ENCODE peak calls at places on chromosomes 12 and 14, in ten cellular contexts. One of them, this sample, is unnamed.

GRCh38 chr12:122825773-122826724 is 9.2 kb upstream of the HIP1R start:
- DNase-seq in GM23338: peak; percentile 61
- DNase-seq in GM12878: no peak
- DNase-seq in stomach: no peak
- DNase-seq in esophagus muscularis mucosa: no peak
- DNase-seq in transverse colon: no peak
- DNase-seq in spleen: peak; percentile 67
- DNase-seq in HCT116: no peak
- DNase-seq in breast epithelium: no peak
- DNase-seq in HepG2: no peak
- DNase-seq in this sample: no peak

GRCh38 chr14:68978550-68978911 is 571 bp downstream of the ACTN1 start:
- DNase-seq in GM23338: peak; percentile 83
- DNase-seq in GM12878: no peak
- DNase-seq in stomach: peak; percentile 76
- DNase-seq in esophagus muscularis mucosa: no peak
- DNase-seq in transverse colon: peak; percentile 66
- DNase-seq in spleen: peak; percentile 90
- DNase-seq in HCT116: no peak
- DNase-seq in breast epithelium: peak; percentile 80
- DNase-seq in HepG2: no peak
- DNase-seq in this sample: peak; percentile 75

GRCh38 chr12:111276189-111276588 is 92.7 kb downstream of the PHETA1 start:
- DNase-seq in GM23338: no peak
- DNase-seq in GM12878: no peak
- DNase-seq in stomach: no peak
- DNase-seq in esophagus muscularis mucosa: no peak
- DNase-seq in transverse colon: no peak
- DNase-seq in spleen: no peak
- DNase-seq in HCT116: no peak
- DNase-seq in breast epithelium: no peak
- DNase-seq in HepG2: no peak
- DNase-seq in this sample: no peak

GRCh38 chr12:125222876-125223275 is 157.6 kb downstream of the AACS start:
- DNase-seq in GM23338: no peak
- DNase-seq in GM12878: no peak
- DNase-seq in stomach: no peak
- DNase-seq in esophagus muscularis mucosa: no peak
- DNase-seq in transverse colon: no peak
- DNase-seq in spleen: no peak
- DNase-seq in HCT116: no peak
- DNase-seq in breast epithelium: no peak
- DNase-seq in HepG2: no peak
- DNase-seq in this sample: no peak

GRCh38 chr14:79411403-79412174 is 799.7 kb downstream of the DIO2 start:
- DNase-seq in GM23338: no peak
- DNase-seq in GM12878: no peak
- DNase-seq in stomach: no peak
- DNase-seq in esophagus muscularis mucosa: no peak
- DNase-seq in transverse colon: no peak
- DNase-seq in spleen: no peak
- DNase-seq in HCT116: no peak
- DNase-seq in breast epithelium: no peak
- DNase-seq in HepG2: no peak
- DNase-seq in this sample: no peak

GRCh38 chr14:35420036-35420811 is 15.7 kb upstream of the NFKBIA start:
- DNase-seq in GM23338: no peak
- DNase-seq in GM12878: no peak
- DNase-seq in stomach: no peak
- DNase-seq in esophagus muscularis mucosa: no peak
- DNase-seq in transverse colon: no peak
- DNase-seq in spleen: no peak
- DNase-seq in HCT116: no peak
- DNase-seq in breast epithelium: no peak
- DNase-seq in HepG2: no peak
- DNase-seq in this sample: no peak

GRCh38 chr14:94936411-94936892 is 166.5 kb upstream of the GSC start:
- DNase-seq in GM23338: peak; percentile 6
- DNase-seq in GM12878: no peak
- DNase-seq in stomach: peak; percentile 79
- DNase-seq in esophagus muscularis mucosa: peak; percentile 94
- DNase-seq in transverse colon: peak; percentile 49
- DNase-seq in spleen: peak; percentile 77
- DNase-seq in HCT116: no peak
- DNase-seq in breast epithelium: peak; percentile 68
- DNase-seq in HepG2: no peak
- DNase-seq in this sample: peak; percentile 67

GRCh38 chr12:53952335-53952694 is 2.4 kb upstream of the HOXC12 start:
- DNase-seq in GM23338: peak; percentile 54
- DNase-seq in GM12878: no peak
- DNase-seq in stomach: no peak
- DNase-seq in esophagus muscularis mucosa: no peak
- DNase-seq in transverse colon: no peak
- DNase-seq in spleen: no peak
- DNase-seq in HCT116: no peak
- DNase-seq in breast epithelium: no peak
- DNase-seq in HepG2: no peak
- DNase-seq in this sample: no peak

GRCh38 chr12:79927772-79928474 is 7.0 kb downstream of the PPP1R12A start:
- DNase-seq in GM23338: no peak
- DNase-seq in GM12878: peak; percentile 70
- DNase-seq in stomach: no peak
- DNase-seq in esophagus muscularis mucosa: no peak
- DNase-seq in transverse colon: no peak
- DNase-seq in spleen: no peak
- DNase-seq in HCT116: no peak
- DNase-seq in breast epithelium: no peak
- DNase-seq in HepG2: no peak
- DNase-seq in this sample: no peak

GRCh38 chr14:76349993-76350392 is 25.9 kb upstream of the ESRRB start:
- DNase-seq in GM23338: no peak
- DNase-seq in GM12878: no peak
- DNase-seq in stomach: no peak
- DNase-seq in esophagus muscularis mucosa: no peak
- DNase-seq in transverse colon: no peak
- DNase-seq in spleen: no peak
- DNase-seq in HCT116: no peak
- DNase-seq in breast epithelium: no peak
- DNase-seq in HepG2: no peak
- DNase-seq in this sample: no peak

GRCh38 chr14:36441283-36441682 is 78.7 kb downstream of the NKX2-1 start:
- DNase-seq in GM23338: peak; percentile 44
- DNase-seq in GM12878: no peak
- DNase-seq in stomach: no peak
- DNase-seq in esophagus muscularis mucosa: no peak
- DNase-seq in transverse colon: no peak
- DNase-seq in spleen: no peak
- DNase-seq in HCT116: no peak
- DNase-seq in breast epithelium: no peak
- DNase-seq in HepG2: no peak
- DNase-seq in this sample: no peak

GRCh38 chr12:15584366-15585041 is 204.7 kb downstream of the EPS8 start:
- DNase-seq in GM23338: peak; percentile 74
- DNase-seq in GM12878: no peak
- DNase-seq in stomach: no peak
- DNase-seq in esophagus muscularis mucosa: no peak
- DNase-seq in transverse colon: no peak
- DNase-seq in spleen: no peak
- DNase-seq in HCT116: peak; percentile 43
- DNase-seq in breast epithelium: no peak
- DNase-seq in HepG2: peak; percentile 37
- DNase-seq in this sample: peak; percentile 17

GRCh38 chr12:13165578-13166120 is 30.9 kb upstream of the EMP1 start:
- DNase-seq in GM23338: no peak
- DNase-seq in GM12878: no peak
- DNase-seq in stomach: peak; percentile 74
- DNase-seq in esophagus muscularis mucosa: no peak
- DNase-seq in transverse colon: peak; percentile 78
- DNase-seq in spleen: peak; percentile 84
- DNase-seq in HCT116: peak; percentile 68
- DNase-seq in breast epithelium: peak; percentile 76
- DNase-seq in HepG2: no peak
- DNase-seq in this sample: peak; percentile 86

GRCh38 chr14:97299661-97300060 is 502.5 kb downstream of the VRK1 start:
- DNase-seq in GM23338: peak; percentile 50
- DNase-seq in GM12878: no peak
- DNase-seq in stomach: no peak
- DNase-seq in esophagus muscularis mucosa: no peak
- DNase-seq in transverse colon: no peak
- DNase-seq in spleen: no peak
- DNase-seq in HCT116: no peak
- DNase-seq in breast epithelium: no peak
- DNase-seq in HepG2: no peak
- DNase-seq in this sample: no peak

GRCh38 chr12:120361506-120362208 is 7.3 kb downstream of the MSI1 start:
- DNase-seq in GM23338: peak; percentile 97
- DNase-seq in GM12878: no peak
- DNase-seq in stomach: peak; percentile 69
- DNase-seq in esophagus muscularis mucosa: no peak
- DNase-seq in transverse colon: peak; percentile 28
- DNase-seq in spleen: no peak
- DNase-seq in HCT116: no peak
- DNase-seq in breast epithelium: no peak
- DNase-seq in HepG2: no peak
- DNase-seq in this sample: peak; percentile 16

GRCh38 chr14:65958664-65959562 is 527.3 kb upstream of the CCDC196 start:
- DNase-seq in GM23338: peak; percentile 80
- DNase-seq in GM12878: no peak
- DNase-seq in stomach: no peak
- DNase-seq in esophagus muscularis mucosa: no peak
- DNase-seq in transverse colon: no peak
- DNase-seq in spleen: no peak
- DNase-seq in HCT116: peak; percentile 15
- DNase-seq in breast epithelium: no peak
- DNase-seq in HepG2: peak; percentile 16
- DNase-seq in this sample: no peak
- TF ChIP-seq CTCF in GM23338: peak; percentile 66
- TF ChIP-seq CTCF in GM12878: peak; percentile 55
- TF ChIP-seq CTCF in stomach: peak; percentile 49
- TF ChIP-seq CTCF in esophagus muscularis mucosa: peak; percentile 45
- TF ChIP-seq CTCF in transverse colon: peak; percentile 51
- TF ChIP-seq CTCF in spleen: peak; percentile 60
- TF ChIP-seq CTCF in HCT116: peak; percentile 23
- TF ChIP-seq CTCF in breast epithelium: no peak
- TF ChIP-seq CTCF in HepG2: peak; percentile 62
- TF ChIP-seq CTCF in this sample: peak; percentile 51

GRCh38 chr12:4272976-4273650 is 449 bp upstream of the CCND2 start:
- DNase-seq in GM23338: peak; percentile 34
- DNase-seq in GM12878: no peak
- DNase-seq in stomach: no peak
- DNase-seq in esophagus muscularis mucosa: no peak
- DNase-seq in transverse colon: no peak
- DNase-seq in spleen: no peak
- DNase-seq in HCT116: no peak
- DNase-seq in breast epithelium: no peak
- DNase-seq in HepG2: no peak
- DNase-seq in this sample: no peak
- H3K4me1 ChIP-seq in GM23338: peaks cover 29% of the 10 kb centered on the region
- H3K4me1 ChIP-seq in GM12878: peaks cover 25% of the 10 kb centered on the region
- H3K4me1 ChIP-seq in stomach: peaks cover 95% of the 10 kb centered on the region
- H3K4me1 ChIP-seq in esophagus muscularis mucosa: peaks cover 69% of the 10 kb centered on the region
- H3K4me1 ChIP-seq in transverse colon: peaks cover 66% of the 10 kb centered on the region
- H3K4me1 ChIP-seq in spleen: peaks cover 17% of the 10 kb centered on the region
- H3K4me1 ChIP-seq in HCT116: peaks cover 17% of the 10 kb centered on the region
- H3K4me1 ChIP-seq in breast epithelium: no peaks in the 10 kb centered on the region
- H3K4me1 ChIP-seq in HepG2: peaks cover 60% of the 10 kb centered on the region
- H3K4me1 ChIP-seq in this sample: no peaks in the 10 kb centered on the region

GRCh38 chr12:51888316-51889215 is 663 bp downstream of the ANKRD33 start:
- DNase-seq in GM23338: no peak
- DNase-seq in GM12878: no peak
- DNase-seq in stomach: no peak
- DNase-seq in esophagus muscularis mucosa: no peak
- DNase-seq in transverse colon: no peak
- DNase-seq in spleen: no peak
- DNase-seq in HCT116: no peak
- DNase-seq in breast epithelium: no peak
- DNase-seq in HepG2: no peak
- DNase-seq in this sample: no peak

GRCh38 chr12:51883998-51884675 is 3.8 kb upstream of the ANKRD33 start:
- DNase-seq in GM23338: no peak
- DNase-seq in GM12878: no peak
- DNase-seq in stomach: no peak
- DNase-seq in esophagus muscularis mucosa: no peak
- DNase-seq in transverse colon: no peak
- DNase-seq in spleen: no peak
- DNase-seq in HCT116: no peak
- DNase-seq in breast epithelium: no peak
- DNase-seq in HepG2: no peak
- DNase-seq in this sample: no peak

GRCh38 chr12:51887476-51888315 is at the start of gene ANKRD33:
- DNase-seq in GM23338: peak; percentile 94
- DNase-seq in GM12878: no peak
- DNase-seq in stomach: peak; percentile 54
- DNase-seq in esophagus muscularis mucosa: no peak
- DNase-seq in transverse colon: peak; percentile 55
- DNase-seq in spleen: peak; percentile 83
- DNase-seq in HCT116: no peak
- DNase-seq in breast epithelium: no peak
- DNase-seq in HepG2: no peak
- DNase-seq in this sample: no peak

GRCh38 chr12:51884676-51885229 is 3.1 kb upstream of the ANKRD33 start:
- DNase-seq in GM23338: no peak
- DNase-seq in GM12878: no peak
- DNase-seq in stomach: no peak
- DNase-seq in esophagus muscularis mucosa: no peak
- DNase-seq in transverse colon: no peak
- DNase-seq in spleen: no peak
- DNase-seq in HCT116: peak; percentile 31
- DNase-seq in breast epithelium: no peak
- DNase-seq in HepG2: peak; percentile 80
- DNase-seq in this sample: no peak

GRCh38 chr12:51886021-51886710 is 1.7 kb upstream of the ANKRD33 start:
- DNase-seq in GM23338: peak; percentile 46
- DNase-seq in GM12878: no peak
- DNase-seq in stomach: no peak
- DNase-seq in esophagus muscularis mucosa: no peak
- DNase-seq in transverse colon: peak; percentile 51
- DNase-seq in spleen: peak; percentile 86
- DNase-seq in HCT116: no peak
- DNase-seq in breast epithelium: no peak
- DNase-seq in HepG2: peak; percentile 56
- DNase-seq in this sample: no peak
- TF ChIP-seq POLR2AphosphoS5 in GM23338: no peak
- TF ChIP-seq POLR2AphosphoS5 in GM12878: no peak
- TF ChIP-seq POLR2AphosphoS5 in stomach: peak; percentile 79
- TF ChIP-seq POLR2AphosphoS5 in esophagus muscularis mucosa: peak; percentile 91
- TF ChIP-seq POLR2AphosphoS5 in transverse colon: peak; percentile 69
- TF ChIP-seq POLR2AphosphoS5 in spleen: no peak
- TF ChIP-seq POLR2AphosphoS5 in HCT116: no peak
- TF ChIP-seq POLR2AphosphoS5 in breast epithelium: peak; percentile 90
- TF ChIP-seq POLR2AphosphoS5 in HepG2: no peak
- TF ChIP-seq POLR2AphosphoS5 in this sample: peak; percentile 79

DNA sequence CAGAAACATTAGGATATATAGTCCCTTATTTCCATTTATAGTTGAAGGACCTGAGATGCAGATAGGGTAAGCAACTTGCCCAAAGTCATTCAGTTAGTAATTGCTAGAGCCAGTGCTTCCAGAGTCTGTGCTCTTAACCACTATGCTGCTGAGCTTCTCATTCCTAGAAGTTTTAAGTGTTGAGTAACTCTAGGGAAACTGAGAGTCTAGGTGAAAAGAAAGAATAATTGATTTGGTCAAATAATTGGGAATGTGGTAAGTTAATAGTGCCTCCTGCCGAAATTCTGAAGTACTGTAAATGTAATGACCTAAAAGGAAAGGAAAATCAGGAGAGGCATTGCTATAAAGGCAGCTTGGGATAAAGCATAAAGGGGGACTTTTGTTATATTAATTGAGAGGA is 14.1 kb downstream of the PYROXD1 start:
- DNase-seq in GM23338: peak; percentile 71
- DNase-seq in GM12878: no peak
- DNase-seq in stomach: no peak
- DNase-seq in esophagus muscularis mucosa: no peak
- DNase-seq in transverse colon: no peak
- DNase-seq in spleen: no peak
- DNase-seq in HCT116: no peak
- DNase-seq in breast epithelium: no peak
- DNase-seq in HepG2: no peak
- DNase-seq in this sample: no peak
- TF ChIP-seq CTCF in GM23338: peak; percentile 55
- TF ChIP-seq CTCF in GM12878: no peak
- TF ChIP-seq CTCF in stomach: no peak
- TF ChIP-seq CTCF in esophagus muscularis mucosa: no peak
- TF ChIP-seq CTCF in transverse colon: no peak
- TF ChIP-seq CTCF in spleen: no peak
- TF ChIP-seq CTCF in HCT116: peak; percentile 27
- TF ChIP-seq CTCF in breast epithelium: no peak
- TF ChIP-seq CTCF in HepG2: no peak
- TF ChIP-seq CTCF in this sample: no peak

This sample was measured in prostate gland.